ENCODE peak calls at places on chromosome 3, in seven cellular contexts. M, Y, N, J, C, R and T are unnamed samples.

GRCh38 chr3:123089611-123090301 is 22.9 kb downstream of the PDIA5 start:
- DNase-seq in M (no peak), Y (peak), N (no peak), J (no peak), C (no peak), R (no peak), T (no peak)

GRCh38 chr3:107065094-107065861 is 312.0 kb upstream of the CCDC54 start:
- DNase-seq in M (peak), Y (no peak), N (no peak), J (no peak), C (no peak), R (no peak), T (peak)

GRCh38 chr3:46987485-46988401 is 8.3 kb downstream of the NBEAL2 start:
- DNase-seq in M (peak), Y (no peak), N (peak), J (peak), C (peak), R (no peak), T (peak)

GRCh38 chr3:151169700-151170224 is 33.3 kb downstream of the GPR171 start:
- DNase-seq in M (no peak), Y (peak), N (peak), J (no peak), C (peak), R (no peak), T (peak)

GRCh38 chr3:124607163-124607562 is 123.1 kb upstream of the UMPS start:
- DNase-seq in M (peak), Y (peak), N (no peak), J (no peak), C (no peak), R (no peak), T (no peak)

GRCh38 chr3:115787818-115788217 is 164.5 kb downstream of the GAP43 start:
- DNase-seq in M (no peak), Y (no peak), N (no peak), J (no peak), C (no peak), R (no peak), T (no peak)

GRCh38 chr3:13613343-13614190 is 64.6 kb downstream of the FBLN2 start:
- DNase-seq in M (no peak), Y (no peak), N (no peak), J (no peak), C (no peak), R (no peak), T (no peak)

GRCh38 chr3:141877911-141878310 is 1.5 kb downstream of the ATP1B3 start:
- DNase-seq in M (no peak), Y (peak), N (peak), J (no peak), C (no peak), R (peak), T (peak)

GRCh38 chr3:49906004-49906860 is 2.6 kb upstream of the MST1R start:
- DNase-seq in M (peak), Y (peak), N (peak), J (peak), C (peak), R (peak), T (peak)

GRCh38 chr3:169966951-169967915 is 626 bp downstream of the SEC62 start:
- DNase-seq in M (peak), Y (peak), N (peak), J (peak), C (peak), R (peak), T (peak)

GRCh38 chr3:159796744-159797143 is 191.9 kb upstream of the IL12A start:
- DNase-seq in M (peak), Y (peak), N (no peak), J (no peak), C (no peak), R (peak), T (no peak)